ENCODE peak calls at places on chromosomes 13 and 19, in eight cellular contexts. One of them, this sample, is unnamed. For H3K4me1 and H3K9me3, the result is how much of the 10 kb centered on the place peaks cover.

GRCh38 chr19:42198676-42199439 is 18.6 kb downstream of the DEDD2 start:
- DNase-seq in gastrocnemius medialis: no peak
- DNase-seq in Peyer's patch: peak
- DNase-seq in CD4-positive, alpha-beta memory T cell: peak
- DNase-seq in endodermal cell: peak
- DNase-seq in left ventricle myocardium inferior: no peak
- DNase-seq in aorta: peak
- DNase-seq in SK-N-SH: no peak
- DNase-seq in this sample: peak

GRCh38 chr13:98150836-98151489 is 8.1 kb downstream of the FARP1 start:
- DNase-seq in gastrocnemius medialis: no peak
- DNase-seq in Peyer's patch: no peak
- DNase-seq in CD4-positive, alpha-beta memory T cell: no peak
- DNase-seq in endodermal cell: no peak
- DNase-seq in left ventricle myocardium inferior: no peak
- DNase-seq in aorta: no peak
- DNase-seq in SK-N-SH: no peak
- DNase-seq in this sample: no peak

GRCh38 chr13:94658926-94659649 is 53.3 kb downstream of the SOX21 start:
- DNase-seq in gastrocnemius medialis: no peak
- DNase-seq in Peyer's patch: no peak
- DNase-seq in CD4-positive, alpha-beta memory T cell: no peak
- DNase-seq in endodermal cell: no peak
- DNase-seq in left ventricle myocardium inferior: no peak
- DNase-seq in aorta: no peak
- DNase-seq in SK-N-SH: no peak
- DNase-seq in this sample: no peak

GRCh38 chr19:46241676-46242075 is 12.1 kb downstream of the IGFL1 start:
- DNase-seq in gastrocnemius medialis: no peak
- DNase-seq in Peyer's patch: no peak
- DNase-seq in CD4-positive, alpha-beta memory T cell: no peak
- DNase-seq in endodermal cell: peak
- DNase-seq in left ventricle myocardium inferior: no peak
- DNase-seq in aorta: no peak
- DNase-seq in SK-N-SH: no peak
- DNase-seq in this sample: no peak

GRCh38 chr19:55145241-55145640 is 3.8 kb downstream of the TNNT1 start:
- DNase-seq in gastrocnemius medialis: no peak
- DNase-seq in Peyer's patch: no peak
- DNase-seq in CD4-positive, alpha-beta memory T cell: no peak
- DNase-seq in endodermal cell: no peak
- DNase-seq in left ventricle myocardium inferior: no peak
- DNase-seq in aorta: no peak
- DNase-seq in SK-N-SH: no peak
- DNase-seq in this sample: no peak

GRCh38 chr19:17871878-17872250 is at the start of gene SLC5A5:
- DNase-seq in gastrocnemius medialis: no peak
- DNase-seq in Peyer's patch: no peak
- DNase-seq in CD4-positive, alpha-beta memory T cell: no peak
- DNase-seq in endodermal cell: peak
- DNase-seq in left ventricle myocardium inferior: no peak
- DNase-seq in aorta: no peak
- DNase-seq in SK-N-SH: peak
- DNase-seq in this sample: no peak

GRCh38 chr13:98450495-98451167 is 126.3 kb downstream of the STK24 start:
- DNase-seq in gastrocnemius medialis: peak
- DNase-seq in Peyer's patch: no peak
- DNase-seq in CD4-positive, alpha-beta memory T cell: no peak
- DNase-seq in endodermal cell: peak
- DNase-seq in left ventricle myocardium inferior: peak
- DNase-seq in aorta: no peak
- DNase-seq in SK-N-SH: no peak
- DNase-seq in this sample: no peak

GRCh38 chr13:97028441-97029299 is 34.4 kb upstream of the OXGR1 start:
- DNase-seq in gastrocnemius medialis: no peak
- DNase-seq in Peyer's patch: peak
- DNase-seq in CD4-positive, alpha-beta memory T cell: peak
- DNase-seq in endodermal cell: peak
- DNase-seq in left ventricle myocardium inferior: peak
- DNase-seq in aorta: no peak
- DNase-seq in SK-N-SH: peak
- DNase-seq in this sample: peak

GRCh38 chr13:97142452-97142851 is 79.7 kb upstream of the MBNL2 start:
- DNase-seq in gastrocnemius medialis: peak
- DNase-seq in Peyer's patch: peak
- DNase-seq in CD4-positive, alpha-beta memory T cell: no peak
- DNase-seq in endodermal cell: peak
- DNase-seq in left ventricle myocardium inferior: peak
- DNase-seq in aorta: no peak
- DNase-seq in SK-N-SH: no peak
- DNase-seq in this sample: no peak

GRCh38 chr13:100356889-100357288 is 231.7 kb downstream of the GGACT start:
- DNase-seq in gastrocnemius medialis: no peak
- DNase-seq in Peyer's patch: no peak
- DNase-seq in CD4-positive, alpha-beta memory T cell: no peak
- DNase-seq in endodermal cell: no peak
- DNase-seq in left ventricle myocardium inferior: no peak
- DNase-seq in aorta: no peak
- DNase-seq in SK-N-SH: no peak
- DNase-seq in this sample: no peak

GRCh38 chr13:44972956-44973581 is 16.2 kb downstream of the NUFIP1 start:
- DNase-seq in gastrocnemius medialis: no peak
- DNase-seq in Peyer's patch: no peak
- DNase-seq in CD4-positive, alpha-beta memory T cell: no peak
- DNase-seq in endodermal cell: no peak
- DNase-seq in left ventricle myocardium inferior: no peak
- DNase-seq in aorta: no peak
- DNase-seq in SK-N-SH: peak
- DNase-seq in this sample: no peak

GRCh38 chr19:38384209-38385027 is 3.4 kb downstream of the GGN start:
- DNase-seq in gastrocnemius medialis: no peak
- DNase-seq in Peyer's patch: no peak
- DNase-seq in CD4-positive, alpha-beta memory T cell: no peak
- DNase-seq in endodermal cell: peak
- DNase-seq in left ventricle myocardium inferior: no peak
- DNase-seq in aorta: no peak
- DNase-seq in SK-N-SH: no peak
- DNase-seq in this sample: no peak

GRCh38 chr19:16051254-16052025 is 24.9 kb upstream of the TPM4 start:
- DNase-seq in gastrocnemius medialis: no peak
- DNase-seq in Peyer's patch: peak
- DNase-seq in CD4-positive, alpha-beta memory T cell: peak
- DNase-seq in endodermal cell: peak
- DNase-seq in left ventricle myocardium inferior: no peak
- DNase-seq in aorta: no peak
- DNase-seq in SK-N-SH: no peak
- DNase-seq in this sample: peak

GRCh38 chr19:51181913-51182419 is 39.9 kb downstream of the SIGLEC7 start:
- DNase-seq in gastrocnemius medialis: no peak
- DNase-seq in Peyer's patch: no peak
- DNase-seq in CD4-positive, alpha-beta memory T cell: no peak
- DNase-seq in endodermal cell: peak
- DNase-seq in left ventricle myocardium inferior: no peak
- DNase-seq in aorta: no peak
- DNase-seq in SK-N-SH: peak
- DNase-seq in this sample: no peak

GRCh38 chr13:94700536-94700935 is 11.8 kb downstream of the SOX21 start:
- DNase-seq in gastrocnemius medialis: no peak
- DNase-seq in Peyer's patch: no peak
- DNase-seq in CD4-positive, alpha-beta memory T cell: no peak
- DNase-seq in endodermal cell: no peak
- DNase-seq in left ventricle myocardium inferior: no peak
- DNase-seq in aorta: no peak
- DNase-seq in SK-N-SH: no peak
- DNase-seq in this sample: no peak

GRCh38 chr13:77859450-77859849 is 59.2 kb downstream of the EDNRB start:
- DNase-seq in gastrocnemius medialis: peak
- DNase-seq in Peyer's patch: peak
- DNase-seq in CD4-positive, alpha-beta memory T cell: no peak
- DNase-seq in endodermal cell: no peak
- DNase-seq in left ventricle myocardium inferior: peak
- DNase-seq in aorta: no peak
- DNase-seq in SK-N-SH: no peak
- DNase-seq in this sample: no peak

GRCh38 chr19:46762245-46762890 is 16.1 kb upstream of the STRN4 start:
- DNase-seq in gastrocnemius medialis: no peak
- DNase-seq in Peyer's patch: no peak
- DNase-seq in CD4-positive, alpha-beta memory T cell: no peak
- DNase-seq in endodermal cell: no peak
- DNase-seq in left ventricle myocardium inferior: no peak
- DNase-seq in aorta: no peak
- DNase-seq in SK-N-SH: no peak
- DNase-seq in this sample: no peak

GRCh38 chr19:49677232-49677881 is at the start of gene PRMT1:
- DNase-seq in gastrocnemius medialis: peak
- DNase-seq in Peyer's patch: peak
- DNase-seq in CD4-positive, alpha-beta memory T cell: no peak
- DNase-seq in endodermal cell: no peak
- DNase-seq in left ventricle myocardium inferior: no peak
- DNase-seq in aorta: peak
- DNase-seq in SK-N-SH: peak
- DNase-seq in this sample: peak

GRCh38 chr13:18235756-18236527 is 945.7 kb downstream of the TUBA3C start:
- DNase-seq in gastrocnemius medialis: no peak
- DNase-seq in Peyer's patch: no peak
- DNase-seq in CD4-positive, alpha-beta memory T cell: no peak
- DNase-seq in endodermal cell: no peak
- DNase-seq in left ventricle myocardium inferior: no peak
- DNase-seq in aorta: no peak
- DNase-seq in SK-N-SH: no peak
- DNase-seq in this sample: no peak

GRCh38 chr13:111064661-111065060 is 50.4 kb upstream of the ARHGEF7 start:
- DNase-seq in gastrocnemius medialis: no peak
- DNase-seq in Peyer's patch: no peak
- DNase-seq in CD4-positive, alpha-beta memory T cell: no peak
- DNase-seq in endodermal cell: no peak
- DNase-seq in left ventricle myocardium inferior: no peak
- DNase-seq in aorta: no peak
- DNase-seq in SK-N-SH: no peak
- DNase-seq in this sample: no peak

GRCh38 chr19:21587549-21587948 is 82.1 kb downstream of the ZNF429 start:
- DNase-seq in gastrocnemius medialis: no peak
- DNase-seq in Peyer's patch: no peak
- DNase-seq in CD4-positive, alpha-beta memory T cell: no peak
- DNase-seq in endodermal cell: no peak
- DNase-seq in left ventricle myocardium inferior: no peak
- DNase-seq in aorta: no peak
- DNase-seq in SK-N-SH: no peak
- DNase-seq in this sample: no peak

GRCh38 chr19:49676136-49676689 is 858 bp upstream of the PRMT1 start:
- DNase-seq in gastrocnemius medialis: peak
- DNase-seq in Peyer's patch: peak
- DNase-seq in CD4-positive, alpha-beta memory T cell: no peak
- DNase-seq in endodermal cell: peak
- DNase-seq in left ventricle myocardium inferior: peak
- DNase-seq in aorta: peak
- DNase-seq in SK-N-SH: peak
- DNase-seq in this sample: no peak

GRCh38 chr13:109737046-109737573 is 49.3 kb downstream of the IRS2 start:
- DNase-seq in gastrocnemius medialis: no peak
- DNase-seq in Peyer's patch: no peak
- DNase-seq in CD4-positive, alpha-beta memory T cell: no peak
- DNase-seq in endodermal cell: peak
- DNase-seq in left ventricle myocardium inferior: no peak
- DNase-seq in aorta: no peak
- DNase-seq in SK-N-SH: no peak
- DNase-seq in this sample: no peak

GRCh38 chr13:34826432-34826831 is 115.6 kb upstream of the NBEA start:
- DNase-seq in gastrocnemius medialis: no peak
- DNase-seq in Peyer's patch: no peak
- DNase-seq in CD4-positive, alpha-beta memory T cell: no peak
- DNase-seq in endodermal cell: no peak
- DNase-seq in left ventricle myocardium inferior: no peak
- DNase-seq in aorta: no peak
- DNase-seq in SK-N-SH: no peak
- DNase-seq in this sample: no peak

GRCh38 chr19:5985098-5985783 is 7.3 kb upstream of the RANBP3 start:
- DNase-seq in gastrocnemius medialis: no peak
- DNase-seq in Peyer's patch: no peak
- DNase-seq in CD4-positive, alpha-beta memory T cell: no peak
- DNase-seq in endodermal cell: no peak
- DNase-seq in left ventricle myocardium inferior: no peak
- DNase-seq in aorta: no peak
- DNase-seq in SK-N-SH: no peak
- DNase-seq in this sample: no peak

GRCh38 chr13:59687028-59687427 is 476.7 kb downstream of the DIAPH3 start:
- DNase-seq in gastrocnemius medialis: no peak
- DNase-seq in Peyer's patch: no peak
- DNase-seq in CD4-positive, alpha-beta memory T cell: no peak
- DNase-seq in endodermal cell: no peak
- DNase-seq in left ventricle myocardium inferior: no peak
- DNase-seq in aorta: no peak
- DNase-seq in SK-N-SH: peak
- DNase-seq in this sample: no peak
- H3K27ac ChIP-seq in gastrocnemius medialis: no peak
- H3K27ac ChIP-seq in Peyer's patch: no peak
- H3K27ac ChIP-seq in CD4-positive, alpha-beta memory T cell: no peak
- H3K27ac ChIP-seq in endodermal cell: peak
- H3K27ac ChIP-seq in left ventricle myocardium inferior: no peak
- H3K27ac ChIP-seq in aorta: no peak
- H3K27ac ChIP-seq in SK-N-SH: peak
- H3K27ac ChIP-seq in this sample: no peak

GRCh38 chr19:4014541-4015491 is 7.3 kb downstream of the PIAS4 start:
- DNase-seq in gastrocnemius medialis: no peak
- DNase-seq in Peyer's patch: no peak
- DNase-seq in CD4-positive, alpha-beta memory T cell: peak
- DNase-seq in endodermal cell: peak
- DNase-seq in left ventricle myocardium inferior: peak
- DNase-seq in aorta: no peak
- DNase-seq in SK-N-SH: peak
- DNase-seq in this sample: no peak
- H3K4me1 ChIP-seq in gastrocnemius medialis: half or more
- H3K4me1 ChIP-seq in Peyer's patch: under half
- H3K4me1 ChIP-seq in CD4-positive, alpha-beta memory T cell: under half
- H3K4me1 ChIP-seq in endodermal cell: under half
- H3K4me1 ChIP-seq in left ventricle myocardium inferior: half or more
- H3K4me1 ChIP-seq in aorta: under half
- H3K4me1 ChIP-seq in SK-N-SH: under half
- H3K4me1 ChIP-seq in this sample: under half

DNA sequence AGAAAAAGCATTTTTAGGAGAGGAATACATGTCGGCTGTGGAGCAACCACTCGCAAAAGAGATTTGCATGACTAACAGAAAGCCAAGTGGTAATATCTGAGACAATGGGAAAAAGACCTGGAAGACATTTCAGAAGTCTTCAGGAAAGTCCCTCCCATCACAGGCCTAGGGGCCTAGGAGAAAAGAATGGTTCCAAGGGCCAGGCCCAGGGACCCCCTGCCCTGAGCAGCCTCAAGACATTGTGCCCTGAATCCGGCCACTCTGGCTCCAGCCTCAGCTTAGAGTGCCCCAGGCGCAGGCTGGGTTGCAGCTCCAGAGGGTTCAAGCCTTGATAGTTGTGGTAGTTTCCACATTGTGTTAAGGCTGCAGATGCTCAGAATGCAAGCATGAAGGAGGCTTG is 9.4 kb downstream of the ZNF221 start:
- DNase-seq in gastrocnemius medialis: no peak
- DNase-seq in Peyer's patch: no peak
- DNase-seq in CD4-positive, alpha-beta memory T cell: no peak
- DNase-seq in endodermal cell: no peak
- DNase-seq in left ventricle myocardium inferior: no peak
- DNase-seq in aorta: no peak
- DNase-seq in SK-N-SH: no peak
- DNase-seq in this sample: no peak
- H3K9me3 ChIP-seq in gastrocnemius medialis: under half
- H3K9me3 ChIP-seq in Peyer's patch: under half
- H3K9me3 ChIP-seq in CD4-positive, alpha-beta memory T cell: under half
- H3K9me3 ChIP-seq in endodermal cell: half or more
- H3K9me3 ChIP-seq in left ventricle myocardium inferior: half or more
- H3K9me3 ChIP-seq in aorta: under half
- H3K9me3 ChIP-seq in SK-N-SH: under half
- H3K9me3 ChIP-seq in this sample: under half

GRCh38 chr19:3178973-3179738 is 587 bp downstream of the S1PR4 start:
- DNase-seq in gastrocnemius medialis: no peak
- DNase-seq in Peyer's patch: peak
- DNase-seq in CD4-positive, alpha-beta memory T cell: no peak
- DNase-seq in endodermal cell: peak
- DNase-seq in left ventricle myocardium inferior: no peak
- DNase-seq in aorta: peak
- DNase-seq in SK-N-SH: no peak
- DNase-seq in this sample: no peak
- H3K27ac ChIP-seq in gastrocnemius medialis: no peak
- H3K27ac ChIP-seq in Peyer's patch: peak
- H3K27ac ChIP-seq in CD4-positive, alpha-beta memory T cell: peak
- H3K27ac ChIP-seq in endodermal cell: no peak
- H3K27ac ChIP-seq in left ventricle myocardium inferior: peak
- H3K27ac ChIP-seq in aorta: no peak
- H3K27ac ChIP-seq in SK-N-SH: no peak
- H3K27ac ChIP-seq in this sample: peak

This sample was measured in effector memory CD4-positive, alpha-beta T cell.